ENCODE peak calls at places on chromosomes 12 and 14, in four cellular contexts. One of them, this sample, is unnamed.

GRCh38 chr14:95189400-95190162 is 32.3 kb upstream of the DICER1 start:
- DNase-seq in psoas muscle: no peak
- DNase-seq in HEK293T: no peak
- DNase-seq in AG10803: peak; percentile 15
- DNase-seq in this sample: no peak

GRCh38 chr12:96698521-96698920 is 208.5 kb upstream of the NEDD1 start:
- DNase-seq in psoas muscle: no peak
- DNase-seq in HEK293T: no peak
- DNase-seq in AG10803: peak; percentile 4
- DNase-seq in this sample: no peak

GRCh38 chr14:69097974-69098373 is 54.9 kb downstream of the DCAF5 start:
- DNase-seq in AG10803: no peak
- DNase-seq in psoas muscle: no peak
- DNase-seq in HEK293T: no peak
- DNase-seq in this sample: no peak

GRCh38 chr14:36556811-36557433 is 25.5 kb downstream of the NKX2-8 start:
- DNase-seq in AG10803: peak; percentile 11
- DNase-seq in HEK293T: peak; percentile 51
- DNase-seq in psoas muscle: no peak
- DNase-seq in this sample: peak; percentile 28

GRCh38 chr12:124507188-124508109 is 60.0 kb downstream of the NCOR2 start:
- DNase-seq in AG10803: peak; percentile 73
- DNase-seq in HEK293T: no peak
- DNase-seq in psoas muscle: peak; percentile 60
- DNase-seq in this sample: peak; percentile 53

GRCh38 chr12:46136239-46136638 is 132.6 kb downstream of the SLC38A1 start:
- DNase-seq in AG10803: no peak
- DNase-seq in psoas muscle: no peak
- DNase-seq in HEK293T: no peak
- DNase-seq in this sample: no peak

GRCh38 chr12:11877102-11877826 is 193.5 kb upstream of the BCL2L14 start:
- DNase-seq in psoas muscle: no peak
- DNase-seq in AG10803: no peak
- DNase-seq in HEK293T: no peak
- DNase-seq in this sample: no peak

GRCh38 chr12:11823043-11823442 is 173.6 kb downstream of the ETV6 start:
- DNase-seq in psoas muscle: no peak
- DNase-seq in AG10803: peak; percentile 85
- DNase-seq in HEK293T: no peak
- DNase-seq in this sample: no peak

GRCh38 chr12:32437095-32437515 is 37.7 kb downstream of the FGD4 start:
- DNase-seq in HEK293T: no peak
- DNase-seq in psoas muscle: no peak
- DNase-seq in AG10803: peak; percentile 94
- DNase-seq in this sample: no peak

GRCh38 chr12:108037960-108038359 is 91.1 kb upstream of the WSCD2 start:
- DNase-seq in HEK293T: no peak
- DNase-seq in psoas muscle: no peak
- DNase-seq in AG10803: no peak
- DNase-seq in this sample: no peak

GRCh38 chr12:90166671-90167070 is 458.0 kb upstream of the ATP2B1 start:
- DNase-seq in HEK293T: no peak
- DNase-seq in AG10803: no peak
- DNase-seq in psoas muscle: no peak
- DNase-seq in this sample: no peak

GRCh38 chr14:32028599-32028998 is 48.5 kb upstream of the ARHGAP5 start:
- DNase-seq in psoas muscle: no peak
- DNase-seq in HEK293T: no peak
- DNase-seq in AG10803: peak; percentile 41
- DNase-seq in this sample: no peak